ENCODE peak calls at places on chromosome 1, in four cellular contexts. One of them, this sample, is unnamed. For H3K36me3, the result is how much of the 10 kb centered on the place peaks cover.

GRCh38 chr1:226309398-226310122 is 596 bp upstream of the LIN9 start:
- DNase-seq in hepatocyte: no peak
- DNase-seq in mammary epithelial cell: no peak
- DNase-seq in keratinocyte: no peak
- DNase-seq in this sample: no peak

GRCh38 chr1:1954015-1954414 is 34.9 kb upstream of the TMEM52 start:
- DNase-seq in hepatocyte: no peak
- DNase-seq in mammary epithelial cell: no peak
- DNase-seq in keratinocyte: no peak
- DNase-seq in this sample: no peak

GRCh38 chr1:20139776-20140612 is 871 bp downstream of the PLA2G2F start:
- DNase-seq in hepatocyte: no peak
- DNase-seq in mammary epithelial cell: no peak
- DNase-seq in keratinocyte: no peak
- DNase-seq in this sample: no peak

GRCh38 chr1:185568155-185569123 is 165.8 kb upstream of the HMCN1 start:
- DNase-seq in hepatocyte: no peak
- DNase-seq in mammary epithelial cell: peak
- DNase-seq in keratinocyte: no peak
- DNase-seq in this sample: no peak

GRCh38 chr1:170397061-170397460 is 134.9 kb upstream of the GORAB start:
- DNase-seq in hepatocyte: no peak
- DNase-seq in mammary epithelial cell: no peak
- DNase-seq in keratinocyte: no peak
- DNase-seq in this sample: no peak

GRCh38 chr1:28506907-28507246 is 1.0 kb downstream of the RCC1 start:
- DNase-seq in hepatocyte: no peak
- DNase-seq in mammary epithelial cell: no peak
- DNase-seq in keratinocyte: no peak
- DNase-seq in this sample: no peak

GRCh38 chr1:32337855-32338636 is 2.0 kb upstream of the MARCKSL1 start:
- DNase-seq in hepatocyte: no peak
- DNase-seq in mammary epithelial cell: peak
- DNase-seq in keratinocyte: no peak
- DNase-seq in this sample: peak

GRCh38 chr1:235011064-235011598 is 117.5 kb downstream of the TOMM20 start:
- DNase-seq in hepatocyte: no peak
- DNase-seq in mammary epithelial cell: no peak
- DNase-seq in keratinocyte: no peak
- DNase-seq in this sample: no peak

GRCh38 chr1:32263744-32264143 is 12.7 kb downstream of the LCK start:
- DNase-seq in hepatocyte: no peak
- DNase-seq in mammary epithelial cell: no peak
- DNase-seq in keratinocyte: no peak
- DNase-seq in this sample: no peak

GRCh38 chr1:222904451-222904850 is 89.6 kb downstream of the DISP1 start:
- DNase-seq in hepatocyte: no peak
- DNase-seq in mammary epithelial cell: no peak
- DNase-seq in keratinocyte: no peak
- DNase-seq in this sample: no peak

DNA sequence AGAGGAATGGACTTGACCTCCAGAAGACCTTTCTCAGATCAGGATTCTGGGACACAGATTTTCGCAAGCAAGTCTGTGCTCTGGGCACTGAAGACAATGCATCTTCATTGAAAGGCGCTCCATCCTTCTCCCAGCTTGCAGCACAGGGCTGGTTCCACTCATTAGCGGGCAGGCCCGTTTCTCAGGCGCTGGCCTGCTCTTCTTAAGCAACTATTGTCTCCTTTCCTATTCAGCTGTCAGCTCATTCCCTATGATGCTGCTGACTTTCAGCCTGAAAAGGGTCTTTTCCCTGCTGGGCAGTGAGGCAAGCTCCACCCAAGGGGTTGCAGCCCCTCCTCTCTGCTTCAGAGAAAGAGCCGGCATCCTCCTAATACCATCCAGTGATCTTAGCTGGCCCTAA is 92.0 kb upstream of the PLXNA2 start:
- DNase-seq in hepatocyte: no peak
- DNase-seq in mammary epithelial cell: no peak
- DNase-seq in keratinocyte: no peak
- DNase-seq in this sample: no peak
- TF ChIP-seq EZH2 in hepatocyte: no peak
- TF ChIP-seq EZH2 in mammary epithelial cell: no peak
- TF ChIP-seq EZH2 in keratinocyte: no peak
- TF ChIP-seq EZH2 in this sample: no peak

DNA sequence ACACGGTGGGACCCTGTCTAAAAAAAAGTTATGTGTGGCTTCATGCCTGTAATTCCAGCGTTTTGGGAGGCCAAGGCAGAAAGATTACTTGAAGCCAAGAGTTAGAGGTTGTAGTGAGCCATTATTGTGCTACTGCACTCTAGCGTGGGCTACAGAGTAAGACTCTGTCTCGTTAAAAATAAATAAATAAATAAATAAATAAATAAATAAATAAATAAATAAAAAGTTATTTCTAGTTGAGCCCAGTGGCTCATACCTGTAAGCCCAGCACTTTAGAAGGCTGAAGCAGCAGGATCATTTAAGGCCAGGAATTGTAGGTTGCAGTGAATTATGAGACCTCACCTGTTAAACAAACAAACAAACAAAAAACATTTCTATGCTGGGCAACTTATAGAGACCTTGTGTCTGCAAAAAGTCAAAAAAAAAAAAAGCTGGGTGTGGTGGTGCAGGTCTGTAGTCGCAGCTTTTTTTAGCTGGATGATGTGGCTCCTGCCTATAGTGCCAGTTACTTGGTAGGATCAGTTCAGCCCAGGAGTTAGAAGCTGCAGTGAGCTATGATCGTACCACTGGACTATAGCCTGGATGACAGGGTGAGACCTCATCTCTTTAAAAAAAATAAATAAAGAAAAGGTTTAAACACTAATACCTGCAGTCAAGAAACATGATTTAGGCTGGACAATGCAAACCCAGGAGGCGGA is 25.6 kb downstream of the GON4L start:
- DNase-seq in hepatocyte: no peak
- DNase-seq in mammary epithelial cell: no peak
- DNase-seq in keratinocyte: no peak
- DNase-seq in this sample: no peak
- H3K36me3 ChIP-seq in hepatocyte: under half
- H3K36me3 ChIP-seq in mammary epithelial cell: under half
- H3K36me3 ChIP-seq in keratinocyte: under half
- H3K36me3 ChIP-seq in this sample: under half

GRCh38 chr1:27360159-27361043 is 6.4 kb downstream of the MAP3K6 start:
- DNase-seq in hepatocyte: peak
- DNase-seq in mammary epithelial cell: no peak
- DNase-seq in keratinocyte: no peak
- DNase-seq in this sample: no peak
- TF ChIP-seq EZH2 in hepatocyte: no peak
- TF ChIP-seq EZH2 in mammary epithelial cell: no peak
- TF ChIP-seq EZH2 in keratinocyte: no peak
- TF ChIP-seq EZH2 in this sample: no peak

DNA sequence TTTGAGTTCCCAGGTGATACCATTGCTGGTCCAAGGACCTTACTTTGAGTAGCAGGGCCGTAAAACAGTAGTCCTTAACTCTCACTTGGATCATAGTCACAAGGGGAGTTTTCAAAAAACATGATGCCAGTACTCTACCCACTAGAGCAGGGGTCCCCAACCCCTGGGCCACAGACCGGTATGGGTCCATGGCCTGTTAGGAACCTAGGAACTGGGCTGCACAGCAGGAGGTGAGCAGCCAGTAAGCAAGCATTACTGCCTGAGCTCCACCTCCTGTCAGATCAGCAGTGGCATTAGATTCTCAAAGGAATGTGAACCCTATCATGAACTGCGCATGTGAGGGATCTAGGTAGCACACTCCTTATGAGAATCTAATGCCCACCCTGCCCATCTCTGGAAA is 39.7 kb upstream of the KCNQ4 start:
- DNase-seq in hepatocyte: no peak
- DNase-seq in mammary epithelial cell: no peak
- DNase-seq in keratinocyte: no peak
- DNase-seq in this sample: no peak
- H3K36me3 ChIP-seq in hepatocyte: under half
- H3K36me3 ChIP-seq in mammary epithelial cell: under half
- H3K36me3 ChIP-seq in keratinocyte: under half
- H3K36me3 ChIP-seq in this sample: under half

DNA sequence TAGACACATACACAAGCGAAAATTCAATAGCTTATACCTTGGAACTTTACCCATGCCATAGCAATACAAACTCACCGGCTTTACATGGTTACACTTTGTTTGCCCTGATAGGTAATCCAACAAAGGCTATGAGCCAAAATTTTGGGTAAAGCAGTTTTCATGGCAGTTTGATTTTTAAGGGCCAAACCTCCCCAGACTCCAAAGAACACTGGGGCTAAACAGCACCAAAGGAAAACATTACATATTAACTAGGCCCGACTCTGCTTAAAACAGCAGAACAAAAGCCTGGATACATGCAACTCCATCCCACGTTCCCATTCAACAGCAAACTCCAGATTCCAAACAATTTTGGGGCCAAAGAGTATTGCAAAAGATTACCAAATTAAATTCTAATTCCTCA is 4.4 kb upstream of the TMEM125 start:
- DNase-seq in hepatocyte: no peak
- DNase-seq in mammary epithelial cell: no peak
- DNase-seq in keratinocyte: no peak
- DNase-seq in this sample: no peak
- TF ChIP-seq EZH2 in hepatocyte: no peak
- TF ChIP-seq EZH2 in mammary epithelial cell: no peak
- TF ChIP-seq EZH2 in keratinocyte: no peak
- TF ChIP-seq EZH2 in this sample: no peak

GRCh38 chr1:204459706-204460105 is 34.9 kb downstream of the PIK3C2B start:
- DNase-seq in hepatocyte: no peak
- DNase-seq in mammary epithelial cell: no peak
- DNase-seq in keratinocyte: no peak
- DNase-seq in this sample: no peak
- H3K36me3 ChIP-seq in hepatocyte: under half
- H3K36me3 ChIP-seq in mammary epithelial cell: under half
- H3K36me3 ChIP-seq in keratinocyte: under half
- H3K36me3 ChIP-seq in this sample: under half

DNA sequence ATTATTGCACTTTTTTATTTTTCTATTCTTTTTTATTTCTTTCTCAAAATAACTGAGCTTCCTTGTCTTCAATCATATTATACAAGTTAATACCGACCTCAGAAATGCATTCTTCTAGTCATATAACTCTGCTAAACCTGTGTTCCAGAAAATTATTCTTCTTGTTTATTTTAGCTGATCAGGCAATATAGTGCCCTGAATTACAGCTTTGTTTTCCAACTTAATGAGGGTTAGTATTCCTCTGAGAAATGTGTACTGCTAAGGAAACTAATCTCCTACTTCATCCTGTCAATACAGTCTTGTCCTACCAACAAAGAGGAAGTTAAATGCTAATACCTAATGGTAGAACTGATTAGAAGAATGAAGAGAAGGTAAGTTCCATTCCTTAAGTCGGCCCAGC is 13.0 kb downstream of the BRINP3 start:
- DNase-seq in hepatocyte: no peak
- DNase-seq in mammary epithelial cell: no peak
- DNase-seq in keratinocyte: no peak
- DNase-seq in this sample: no peak
- TF ChIP-seq EZH2 in hepatocyte: no peak
- TF ChIP-seq EZH2 in mammary epithelial cell: no peak
- TF ChIP-seq EZH2 in keratinocyte: no peak
- TF ChIP-seq EZH2 in this sample: no peak

DNA sequence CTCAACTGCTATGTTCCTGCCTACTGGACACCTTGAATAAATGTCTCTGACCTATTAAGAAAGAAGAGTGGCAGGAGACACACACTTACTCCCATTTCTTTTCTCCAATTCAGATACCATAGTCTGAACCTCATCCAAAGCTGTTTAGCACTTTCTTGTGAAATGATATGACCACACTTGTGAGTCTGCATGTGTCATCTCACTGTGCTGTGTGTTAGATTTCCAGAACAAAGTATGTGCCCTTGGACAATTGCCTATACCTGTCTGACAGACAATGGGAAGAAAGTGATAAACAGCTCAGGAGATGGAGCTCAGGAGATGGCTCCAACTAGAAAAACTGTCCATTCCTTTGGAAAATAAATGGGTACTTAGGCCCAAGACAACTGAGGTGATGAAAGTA is 48.4 kb downstream of the USP48 start:
- DNase-seq in hepatocyte: no peak
- DNase-seq in mammary epithelial cell: peak
- DNase-seq in keratinocyte: no peak
- DNase-seq in this sample: no peak
- H3K36me3 ChIP-seq in hepatocyte: under half
- H3K36me3 ChIP-seq in mammary epithelial cell: under half
- H3K36me3 ChIP-seq in keratinocyte: under half
- H3K36me3 ChIP-seq in this sample: under half